ENCODE peak calls at places on chromosomes 2 and 18, in nine cellular contexts. W is left cardiac atrium; D is left ventricle myocardium superior; Z is fibroblast of mammary gland; J is GM13977; O is small intestine; P is neural crest cell; S is stimulated activated CD8-positive, alpha-beta memory T cell treated with anti-CD3 and anti-CD28 coated beads, Interleukin-2, amount 100 ng/mL, for 48 hours; M is dermis blood vessel endothelial cell. U is an unnamed sample.

GRCh38 chr2:167924556-167924955 is 322.8 kb downstream of the STK39 start:
- DNase-seq in W (no peak), D (no peak), Z (no peak), J (no peak), O (no peak), P (no peak), S (no peak), M (no peak), U (no peak)

GRCh38 chr2:108640731-108641130 is 78.6 kb upstream of the RANBP2 start:
- DNase-seq in W (no peak), D (no peak), Z (peak), J (no peak), O (no peak), P (no peak), S (no peak), M (peak), U (no peak)

GRCh38 chr2:183998797-183999190 is 599.5 kb upstream of the ZNF804A start:
- DNase-seq in W (no peak), D (no peak), Z (no peak), J (no peak), O (no peak), P (no peak), S (no peak), M (no peak), U (no peak)

GRCh38 chr2:41722668-41723369 is 325.0 kb upstream of the PKDCC start:
- DNase-seq in W (peak), D (no peak), Z (peak), J (no peak), O (no peak), P (no peak), S (no peak), M (no peak), U (no peak)

GRCh38 chr18:14970027-14970426 is 222.1 kb downstream of the ANKRD30B start:
- DNase-seq in W (no peak), D (no peak), Z (peak), J (no peak), O (no peak), P (no peak), S (no peak), M (peak), U (no peak)

GRCh38 chr2:134957477-134957876 is 38.9 kb downstream of the CCNT2 start:
- DNase-seq in W (no peak), D (no peak), Z (no peak), J (no peak), O (no peak), P (no peak), S (no peak), M (no peak), U (no peak)

GRCh38 chr2:2837768-2838547 is 506.9 kb upstream of the MYT1L start:
- DNase-seq in W (no peak), D (no peak), Z (no peak), J (no peak), O (no peak), P (no peak), S (no peak), M (no peak), U (no peak)

GRCh38 chr2:162582357-162582798 is 238.4 kb downstream of the GCA start:
- DNase-seq in W (no peak), D (no peak), Z (no peak), J (no peak), O (peak), P (no peak), S (no peak), M (no peak), U (no peak)

GRCh38 chr2:31983762-31984467 is 26.9 kb downstream of the MEMO1 start:
- DNase-seq in W (no peak), D (no peak), Z (no peak), J (no peak), O (no peak), P (no peak), S (no peak), M (no peak), U (no peak)

GRCh38 chr2:46134531-46135229 is 162.5 kb upstream of the EPAS1 start:
- DNase-seq in W (peak), D (peak), Z (peak), J (no peak), O (no peak), P (no peak), S (no peak), M (peak), U (no peak)

GRCh38 chr18:79510046-79510685 is 114.4 kb downstream of the NFATC1 start:
- DNase-seq in W (no peak), D (peak), Z (no peak), J (no peak), O (no peak), P (no peak), S (no peak), M (no peak), U (no peak)

GRCh38 chr2:73295751-73296400 is 2.5 kb upstream of the EGR4 start:
- DNase-seq in W (no peak), D (no peak), Z (no peak), J (no peak), O (no peak), P (no peak), S (no peak), M (no peak), U (no peak)

GRCh38 chr18:37429768-37430167 is 135.8 kb downstream of the CELF4 start:
- DNase-seq in W (no peak), D (no peak), Z (no peak), J (no peak), O (no peak), P (no peak), S (no peak), M (no peak), U (no peak)

GRCh38 chr2:119580550-119581072 is 36.4 kb downstream of the CFAP221 start:
- DNase-seq in W (no peak), D (no peak), Z (no peak), J (no peak), O (no peak), P (no peak), S (no peak), M (no peak), U (no peak)

GRCh38 chr18:29531746-29532145 is 1354.8 kb upstream of the CDH2 start:
- DNase-seq in W (no peak), D (no peak), Z (no peak), J (no peak), O (no peak), P (no peak), S (no peak), M (no peak), U (no peak)

GRCh38 chr2:84314901-84315330 is 144.2 kb downstream of the SUCLG1 start:
- DNase-seq in W (peak), D (peak), Z (peak), J (peak), O (peak), P (peak), S (peak), M (peak), U (peak)

GRCh38 chr2:19299522-19299921 is 58.9 kb downstream of the OSR1 start:
- DNase-seq in W (no peak), D (no peak), Z (no peak), J (no peak), O (no peak), P (no peak), S (no peak), M (no peak), U (no peak)

GRCh38 chr2:233209117-233209977 is 42.1 kb upstream of the ATG16L1 start:
- DNase-seq in W (no peak), D (no peak), Z (no peak), J (no peak), O (no peak), P (no peak), S (no peak), M (peak), U (no peak)

GRCh38 chr2:71933467-71934319 is 214.0 kb downstream of the CYP26B1 start:
- DNase-seq in W (no peak), D (no peak), Z (peak), J (peak), O (peak), P (peak), S (no peak), M (peak), U (no peak)

GRCh38 chr18:64777561-64777960 is 628.7 kb upstream of the LINC00305 start:
- DNase-seq in W (no peak), D (no peak), Z (no peak), J (no peak), O (no peak), P (no peak), S (no peak), M (no peak), U (no peak)

GRCh38 chr2:50529600-50530218 is 502.2 kb downstream of the NRXN1 start:
- DNase-seq in W (no peak), D (no peak), Z (peak), J (peak), O (peak), P (no peak), S (no peak), M (peak), U (no peak)

GRCh38 chr2:136422512-136422911 is 304.6 kb upstream of the CXCR4 start:
- DNase-seq in W (no peak), D (no peak), Z (no peak), J (no peak), O (no peak), P (no peak), S (no peak), M (peak), U (no peak)

GRCh38 chr18:27608742-27609141 is 423.6 kb upstream of the CHST9 start:
- DNase-seq in W (no peak), D (no peak), Z (peak), J (no peak), O (no peak), P (no peak), S (no peak), M (peak), U (no peak)

GRCh38 chr18:76619342-76620315 is 124.6 kb upstream of the ZNF516 start:
- DNase-seq in W (peak), D (peak), Z (peak), J (no peak), O (peak), P (peak), S (no peak), M (no peak), U (no peak)

GRCh38 chr18:79890638-79891037 is 60.8 kb downstream of the SLC66A2 start:
- DNase-seq in W (no peak), D (no peak), Z (no peak), J (no peak), O (no peak), P (no peak), S (no peak), M (no peak), U (no peak)

GRCh38 chr2:239930871-239931771 is 94.0 kb downstream of the NDUFA10 start:
- DNase-seq in W (peak), D (no peak), Z (no peak), J (no peak), O (no peak), P (no peak), S (no peak), M (no peak), U (no peak)

GRCh38 chr2:188495990-188496431 is 204.3 kb downstream of the GULP1 start:
- DNase-seq in W (no peak), D (no peak), Z (peak), J (no peak), O (no peak), P (no peak), S (no peak), M (no peak), U (no peak)

GRCh38 chr2:132517386-132517785 is 100.8 kb downstream of the GPR39 start:
- DNase-seq in W (no peak), D (no peak), Z (no peak), J (no peak), O (no peak), P (no peak), S (no peak), M (no peak), U (no peak)

GRCh38 chr2:121342751-121343150 is 57.7 kb upstream of the TFCP2L1 start:
- DNase-seq in W (no peak), D (no peak), Z (no peak), J (no peak), O (no peak), P (no peak), S (no peak), M (no peak), U (no peak)

GRCh38 chr2:75200140-75200985 is 1.0 kb upstream of the TACR1 start:
- DNase-seq in W (peak), D (peak), Z (peak), J (peak), O (no peak), P (peak), S (no peak), M (peak), U (no peak)

U was measured in memory B cell.